ENCODE peak calls at places on chromosome 12, in nine cellular contexts. One of them, this sample, is unnamed.

GRCh38 chr12:118098911-118099671 is 4.7 kb downstream of the VSIG10 start:
- DNase-seq in foreskin fibroblast: no peak
- DNase-seq in gastrocnemius medialis: no peak
- DNase-seq in fibroblast of mammary gland: no peak
- DNase-seq in psoas muscle: no peak
- DNase-seq in OCI-LY7: no peak
- DNase-seq in fibroblast of villous mesenchyme: no peak
- DNase-seq in transverse colon: peak
- DNase-seq in astrocyte of the spinal cord: no peak
- DNase-seq in this sample: no peak

GRCh38 chr12:79023784-79024183 is 159.2 kb downstream of the SYT1 start:
- DNase-seq in foreskin fibroblast: no peak
- DNase-seq in gastrocnemius medialis: no peak
- DNase-seq in fibroblast of mammary gland: peak
- DNase-seq in psoas muscle: no peak
- DNase-seq in OCI-LY7: no peak
- DNase-seq in fibroblast of villous mesenchyme: peak
- DNase-seq in transverse colon: no peak
- DNase-seq in astrocyte of the spinal cord: peak
- DNase-seq in this sample: no peak

GRCh38 chr12:108214486-108214885 is 85.4 kb downstream of the WSCD2 start:
- DNase-seq in foreskin fibroblast: peak
- DNase-seq in gastrocnemius medialis: no peak
- DNase-seq in fibroblast of mammary gland: peak
- DNase-seq in psoas muscle: no peak
- DNase-seq in OCI-LY7: peak
- DNase-seq in fibroblast of villous mesenchyme: peak
- DNase-seq in transverse colon: no peak
- DNase-seq in astrocyte of the spinal cord: peak
- DNase-seq in this sample: peak

GRCh38 chr12:24750263-24750662 is 198.6 kb downstream of the BCAT1 start:
- DNase-seq in foreskin fibroblast: no peak
- DNase-seq in gastrocnemius medialis: no peak
- DNase-seq in fibroblast of mammary gland: no peak
- DNase-seq in psoas muscle: no peak
- DNase-seq in OCI-LY7: no peak
- DNase-seq in fibroblast of villous mesenchyme: no peak
- DNase-seq in transverse colon: no peak
- DNase-seq in astrocyte of the spinal cord: no peak
- DNase-seq in this sample: no peak

GRCh38 chr12:90512518-90512917 is 442.5 kb downstream of the CCER1 start:
- DNase-seq in foreskin fibroblast: no peak
- DNase-seq in gastrocnemius medialis: no peak
- DNase-seq in fibroblast of mammary gland: no peak
- DNase-seq in psoas muscle: no peak
- DNase-seq in OCI-LY7: no peak
- DNase-seq in fibroblast of villous mesenchyme: no peak
- DNase-seq in transverse colon: no peak
- DNase-seq in astrocyte of the spinal cord: no peak
- DNase-seq in this sample: no peak

GRCh38 chr12:14776236-14776959 is 26.9 kb downstream of the WBP11 start:
- DNase-seq in foreskin fibroblast: peak
- DNase-seq in gastrocnemius medialis: no peak
- DNase-seq in fibroblast of mammary gland: peak
- DNase-seq in psoas muscle: no peak
- DNase-seq in OCI-LY7: peak
- DNase-seq in fibroblast of villous mesenchyme: no peak
- DNase-seq in transverse colon: no peak
- DNase-seq in astrocyte of the spinal cord: no peak
- DNase-seq in this sample: no peak

GRCh38 chr12:64696065-64696741 is 63.0 kb downstream of the GNS start:
- DNase-seq in foreskin fibroblast: no peak
- DNase-seq in gastrocnemius medialis: no peak
- DNase-seq in fibroblast of mammary gland: peak
- DNase-seq in psoas muscle: no peak
- DNase-seq in OCI-LY7: peak
- DNase-seq in fibroblast of villous mesenchyme: peak
- DNase-seq in transverse colon: no peak
- DNase-seq in astrocyte of the spinal cord: peak
- DNase-seq in this sample: no peak

GRCh38 chr12:59491877-59492276 is 104.0 kb upstream of the SLC16A7 start:
- DNase-seq in foreskin fibroblast: no peak
- DNase-seq in gastrocnemius medialis: no peak
- DNase-seq in fibroblast of mammary gland: no peak
- DNase-seq in psoas muscle: no peak
- DNase-seq in OCI-LY7: no peak
- DNase-seq in fibroblast of villous mesenchyme: no peak
- DNase-seq in transverse colon: no peak
- DNase-seq in astrocyte of the spinal cord: no peak
- DNase-seq in this sample: no peak

GRCh38 chr12:132827763-132828703 is 636 bp downstream of the GOLGA3 start:
- DNase-seq in foreskin fibroblast: peak
- DNase-seq in gastrocnemius medialis: peak
- DNase-seq in fibroblast of mammary gland: peak
- DNase-seq in psoas muscle: no peak
- DNase-seq in OCI-LY7: peak
- DNase-seq in fibroblast of villous mesenchyme: peak
- DNase-seq in transverse colon: peak
- DNase-seq in astrocyte of the spinal cord: peak
- DNase-seq in this sample: peak

GRCh38 chr12:121128908-121129704 is 3.6 kb upstream of the P2RX7 start:
- DNase-seq in foreskin fibroblast: peak
- DNase-seq in gastrocnemius medialis: peak
- DNase-seq in fibroblast of mammary gland: peak
- DNase-seq in psoas muscle: peak
- DNase-seq in OCI-LY7: peak
- DNase-seq in fibroblast of villous mesenchyme: peak
- DNase-seq in transverse colon: peak
- DNase-seq in astrocyte of the spinal cord: peak
- DNase-seq in this sample: no peak

GRCh38 chr12:65905941-65906471 is 81.7 kb downstream of the HMGA2 start:
- DNase-seq in foreskin fibroblast: no peak
- DNase-seq in gastrocnemius medialis: no peak
- DNase-seq in fibroblast of mammary gland: no peak
- DNase-seq in psoas muscle: no peak
- DNase-seq in OCI-LY7: no peak
- DNase-seq in fibroblast of villous mesenchyme: no peak
- DNase-seq in transverse colon: no peak
- DNase-seq in astrocyte of the spinal cord: no peak
- DNase-seq in this sample: no peak

GRCh38 chr12:182381-182883 is 31.5 kb downstream of the SLC6A12 start:
- DNase-seq in foreskin fibroblast: peak
- DNase-seq in gastrocnemius medialis: no peak
- DNase-seq in fibroblast of mammary gland: peak
- DNase-seq in psoas muscle: no peak
- DNase-seq in OCI-LY7: no peak
- DNase-seq in fibroblast of villous mesenchyme: peak
- DNase-seq in transverse colon: no peak
- DNase-seq in astrocyte of the spinal cord: peak
- DNase-seq in this sample: no peak

GRCh38 chr12:133204264-133204603 is 22.9 kb downstream of the ZNF268 start:
- DNase-seq in foreskin fibroblast: no peak
- DNase-seq in gastrocnemius medialis: no peak
- DNase-seq in fibroblast of mammary gland: peak
- DNase-seq in psoas muscle: no peak
- DNase-seq in OCI-LY7: no peak
- DNase-seq in fibroblast of villous mesenchyme: no peak
- DNase-seq in transverse colon: no peak
- DNase-seq in astrocyte of the spinal cord: no peak
- DNase-seq in this sample: no peak

GRCh38 chr12:125424909-125425308 is 359.7 kb downstream of the AACS start:
- DNase-seq in foreskin fibroblast: no peak
- DNase-seq in gastrocnemius medialis: no peak
- DNase-seq in fibroblast of mammary gland: no peak
- DNase-seq in psoas muscle: no peak
- DNase-seq in OCI-LY7: no peak
- DNase-seq in fibroblast of villous mesenchyme: no peak
- DNase-seq in transverse colon: no peak
- DNase-seq in astrocyte of the spinal cord: no peak
- DNase-seq in this sample: no peak

GRCh38 chr12:83826112-83826511 is 1086.5 kb downstream of the SLC6A15 start:
- DNase-seq in foreskin fibroblast: no peak
- DNase-seq in gastrocnemius medialis: no peak
- DNase-seq in fibroblast of mammary gland: peak
- DNase-seq in psoas muscle: no peak
- DNase-seq in OCI-LY7: peak
- DNase-seq in fibroblast of villous mesenchyme: peak
- DNase-seq in transverse colon: no peak
- DNase-seq in astrocyte of the spinal cord: peak
- DNase-seq in this sample: no peak
- TF ChIP-seq CTCF in foreskin fibroblast: peak
- TF ChIP-seq CTCF in gastrocnemius medialis: no peak
- TF ChIP-seq CTCF in fibroblast of mammary gland: peak
- TF ChIP-seq CTCF in psoas muscle: no peak
- TF ChIP-seq CTCF in OCI-LY7: peak
- TF ChIP-seq CTCF in fibroblast of villous mesenchyme: peak
- TF ChIP-seq CTCF in transverse colon: no peak
- TF ChIP-seq CTCF in astrocyte of the spinal cord: peak
- TF ChIP-seq CTCF in this sample: peak

GRCh38 chr12:94261781-94262180 is 113.4 kb downstream of the PLXNC1 start:
- DNase-seq in foreskin fibroblast: no peak
- DNase-seq in gastrocnemius medialis: no peak
- DNase-seq in fibroblast of mammary gland: no peak
- DNase-seq in psoas muscle: no peak
- DNase-seq in OCI-LY7: no peak
- DNase-seq in fibroblast of villous mesenchyme: no peak
- DNase-seq in transverse colon: no peak
- DNase-seq in astrocyte of the spinal cord: no peak
- DNase-seq in this sample: no peak

GRCh38 chr12:94263905-94264655 is 115.7 kb downstream of the PLXNC1 start:
- DNase-seq in foreskin fibroblast: no peak
- DNase-seq in gastrocnemius medialis: no peak
- DNase-seq in fibroblast of mammary gland: peak
- DNase-seq in psoas muscle: no peak
- DNase-seq in OCI-LY7: no peak
- DNase-seq in fibroblast of villous mesenchyme: no peak
- DNase-seq in transverse colon: no peak
- DNase-seq in astrocyte of the spinal cord: peak
- DNase-seq in this sample: no peak

GRCh38 chr12:94261119-94261518 is 112.7 kb downstream of the PLXNC1 start:
- DNase-seq in foreskin fibroblast: no peak
- DNase-seq in gastrocnemius medialis: no peak
- DNase-seq in fibroblast of mammary gland: no peak
- DNase-seq in psoas muscle: no peak
- DNase-seq in OCI-LY7: no peak
- DNase-seq in fibroblast of villous mesenchyme: no peak
- DNase-seq in transverse colon: no peak
- DNase-seq in astrocyte of the spinal cord: no peak
- DNase-seq in this sample: no peak

GRCh38 chr12:94263011-94263786 is 114.8 kb downstream of the PLXNC1 start:
- DNase-seq in foreskin fibroblast: no peak
- DNase-seq in gastrocnemius medialis: no peak
- DNase-seq in fibroblast of mammary gland: no peak
- DNase-seq in psoas muscle: no peak
- DNase-seq in OCI-LY7: peak
- DNase-seq in fibroblast of villous mesenchyme: no peak
- DNase-seq in transverse colon: peak
- DNase-seq in astrocyte of the spinal cord: no peak
- DNase-seq in this sample: no peak

GRCh38 chr12:94262228-94263010 is 114.0 kb downstream of the PLXNC1 start:
- DNase-seq in foreskin fibroblast: peak
- DNase-seq in gastrocnemius medialis: peak
- DNase-seq in fibroblast of mammary gland: peak
- DNase-seq in psoas muscle: peak
- DNase-seq in OCI-LY7: peak
- DNase-seq in fibroblast of villous mesenchyme: peak
- DNase-seq in transverse colon: peak
- DNase-seq in astrocyte of the spinal cord: peak
- DNase-seq in this sample: peak
- H3K4me3 ChIP-seq in foreskin fibroblast: peak
- H3K4me3 ChIP-seq in gastrocnemius medialis: peak
- H3K4me3 ChIP-seq in fibroblast of mammary gland: peak
- H3K4me3 ChIP-seq in psoas muscle: peak
- H3K4me3 ChIP-seq in OCI-LY7: peak
- H3K4me3 ChIP-seq in fibroblast of villous mesenchyme: peak
- H3K4me3 ChIP-seq in transverse colon: peak
- H3K4me3 ChIP-seq in astrocyte of the spinal cord: peak
- H3K4me3 ChIP-seq in this sample: peak

GRCh38 chr12:1698638-1699214 is 7.9 kb downstream of the ADIPOR2 start:
- DNase-seq in foreskin fibroblast: no peak
- DNase-seq in gastrocnemius medialis: no peak
- DNase-seq in fibroblast of mammary gland: no peak
- DNase-seq in psoas muscle: no peak
- DNase-seq in OCI-LY7: no peak
- DNase-seq in fibroblast of villous mesenchyme: no peak
- DNase-seq in transverse colon: no peak
- DNase-seq in astrocyte of the spinal cord: no peak
- DNase-seq in this sample: no peak
- TF ChIP-seq CTCF in foreskin fibroblast: no peak
- TF ChIP-seq CTCF in gastrocnemius medialis: no peak
- TF ChIP-seq CTCF in fibroblast of mammary gland: no peak
- TF ChIP-seq CTCF in psoas muscle: peak
- TF ChIP-seq CTCF in OCI-LY7: no peak
- TF ChIP-seq CTCF in fibroblast of villous mesenchyme: no peak
- TF ChIP-seq CTCF in transverse colon: no peak
- TF ChIP-seq CTCF in astrocyte of the spinal cord: no peak
- TF ChIP-seq CTCF in this sample: no peak

GRCh38 chr12:45244561-45245348 is 28.9 kb downstream of the ANO6 start:
- DNase-seq in foreskin fibroblast: no peak
- DNase-seq in gastrocnemius medialis: peak
- DNase-seq in fibroblast of mammary gland: peak
- DNase-seq in psoas muscle: no peak
- DNase-seq in OCI-LY7: peak
- DNase-seq in fibroblast of villous mesenchyme: peak
- DNase-seq in transverse colon: no peak
- DNase-seq in astrocyte of the spinal cord: peak
- DNase-seq in this sample: no peak
- H3K4me3 ChIP-seq in foreskin fibroblast: no peak
- H3K4me3 ChIP-seq in gastrocnemius medialis: peak
- H3K4me3 ChIP-seq in fibroblast of mammary gland: no peak
- H3K4me3 ChIP-seq in psoas muscle: peak
- H3K4me3 ChIP-seq in OCI-LY7: no peak
- H3K4me3 ChIP-seq in fibroblast of villous mesenchyme: peak
- H3K4me3 ChIP-seq in transverse colon: no peak
- H3K4me3 ChIP-seq in astrocyte of the spinal cord: no peak
- H3K4me3 ChIP-seq in this sample: no peak

This sample was measured in astrocyte of the cerebellum.